ENCODE peak calls at places on chromosome 16, in six cellular contexts. E is GM12892, Y is tibial nerve, R is glutamatergic neuron, H is GM10248, J is endothelial cell. D is an unnamed sample.

GRCh38 chr16:78045865-78046581 is 23.7 kb downstream of the CLEC3A start:
- DNase-seq in E (peak), Y (peak), R (peak), H (peak), J (peak), D (no peak)

GRCh38 chr16:26987631-26988030 is 79.1 kb upstream of the C16orf82 start:
- DNase-seq in E (no peak), Y (no peak), R (no peak), H (no peak), J (no peak), D (no peak)

GRCh38 chr16:89668790-89669158 is 11.1 kb downstream of the SPATA33 start:
- DNase-seq in E (no peak), Y (no peak), R (no peak), H (no peak), J (no peak), D (no peak)

GRCh38 chr16:15880434-15880833 is 8.0 kb downstream of the CEP20 start:
- DNase-seq in E (no peak), Y (no peak), R (no peak), H (no peak), J (no peak), D (no peak)

GRCh38 chr16:23967775-23968571 is 132.2 kb downstream of the PRKCB start:
- DNase-seq in E (no peak), Y (no peak), R (no peak), H (no peak), J (no peak), D (no peak)

GRCh38 chr16:88810868-88811599 is 694 bp downstream of the APRT start:
- DNase-seq in E (peak), Y (peak), R (no peak), H (peak), J (peak), D (peak)

GRCh38 chr16:86942469-86943175 is 364.3 kb downstream of the FOXL1 start:
- DNase-seq in E (no peak), Y (no peak), R (no peak), H (no peak), J (no peak), D (no peak)

GRCh38 chr16:8878523-8878911 is 3.6 kb upstream of the LITAFD start:
- DNase-seq in E (no peak), Y (peak), R (no peak), H (no peak), J (no peak), D (no peak)

GRCh38 chr16:47392114-47392513 is 68.7 kb downstream of the ITFG1 start:
- DNase-seq in E (no peak), Y (no peak), R (no peak), H (peak), J (no peak), D (no peak)

GRCh38 chr16:80040413-80040812 is 439.9 kb upstream of the MAF start:
- DNase-seq in E (no peak), Y (no peak), R (no peak), H (no peak), J (no peak), D (no peak)

GRCh38 chr16:18984425-18985005 is 781 bp downstream of the TMC7 start:
- DNase-seq in E (no peak), Y (no peak), R (no peak), H (no peak), J (no peak), D (no peak)

GRCh38 chr16:51731160-51731559 is 580.1 kb upstream of the SALL1 start:
- DNase-seq in E (no peak), Y (no peak), R (no peak), H (no peak), J (no peak), D (no peak)